ENCODE peak calls at places on chromosomes 13 and 19, in four cellular contexts. S, N, Y and M are unnamed samples.

GRCh38 chr13:50993908-50994307 is 84.3 kb downstream of the RNASEH2B start:
- DNase-seq in S (no peak), N (no peak), Y (no peak), M (no peak)

GRCh38 chr13:102401305-102401704 is 543 bp downstream of the FGF14 start:
- DNase-seq in S (no peak), N (no peak), Y (no peak), M (no peak)

GRCh38 chr19:19489804-19490204 is 25.5 kb downstream of the TSSK6 start:
- DNase-seq in S (no peak), N (no peak), Y (no peak), M (no peak)

GRCh38 chr13:56424246-56424645 is 716.5 kb upstream of the PRR20A start:
- DNase-seq in S (no peak), N (no peak), Y (no peak), M (no peak)

GRCh38 chr13:48318714-48319457 is 15.3 kb downstream of the RB1 start:
- DNase-seq in S (no peak), N (no peak), Y (no peak), M (no peak)

GRCh38 chr19:54216869-54217268 is 5.9 kb downstream of the LILRB3 start:
- DNase-seq in S (no peak), N (no peak), Y (no peak), M (no peak)

GRCh38 chr19:18729933-18730530 is 46.6 kb downstream of the CRTC1 start:
- DNase-seq in S (no peak), N (no peak), Y (no peak), M (no peak)

GRCh38 chr19:20247016-20247683 is 80.1 kb downstream of the ZNF486 start:
- DNase-seq in S (no peak), N (no peak), Y (peak; percentile 72), M (peak; percentile 62)

GRCh38 chr13:69324109-69324886 is 783.3 kb upstream of the ATXN8OS start:
- DNase-seq in S (no peak), N (peak; percentile 3), Y (no peak), M (no peak)

GRCh38 chr19:57667220-57667619 is 1.5 kb upstream of the ZSCAN4 start:
- DNase-seq in S (no peak), N (no peak), Y (no peak), M (no peak)

DNA sequence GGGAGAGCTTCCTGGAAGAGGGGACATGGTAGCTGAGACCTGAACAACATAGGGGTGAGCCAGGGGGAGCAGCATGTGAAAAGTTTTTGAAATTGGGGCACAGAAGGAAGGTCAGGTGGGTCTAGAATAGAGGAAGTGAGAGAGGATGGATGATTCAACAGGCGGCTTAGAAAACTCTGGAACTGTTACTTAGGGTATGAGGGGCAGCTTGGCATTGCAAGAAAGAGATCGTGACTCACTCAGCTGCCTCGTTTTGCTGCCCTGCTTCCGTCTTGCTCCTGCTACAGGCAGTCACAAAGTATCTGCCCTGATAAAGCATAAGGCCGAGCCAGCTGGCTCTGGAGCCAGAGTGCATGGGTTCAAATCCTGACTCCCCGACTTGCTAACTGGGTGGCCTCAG is 1.3 kb upstream of the CEACAM20 start:
- DNase-seq in S (no peak), N (no peak), Y (no peak), M (no peak)
- TF ChIP-seq SUZ12 in S (no peak), N (no peak), Y (no peak), M (no peak)

GRCh38 chr13:27973956-27974662 is 5.0 kb upstream of the CDX2 start:
- DNase-seq in S (no peak), N (no peak), Y (no peak), M (no peak)

GRCh38 chr13:27971776-27972618 is 2.9 kb upstream of the CDX2 start:
- DNase-seq in S (no peak), N (no peak), Y (no peak), M (no peak)

GRCh38 chr13:27971236-27971645 is 2.1 kb upstream of the CDX2 start:
- DNase-seq in S (no peak), N (no peak), Y (peak; percentile 84), M (peak; percentile 66)

GRCh38 chr13:27972619-27972877 is 3.4 kb upstream of the CDX2 start:
- DNase-seq in S (no peak), N (no peak), Y (no peak), M (no peak)

GRCh38 chr13:27973291-27973690 is 4.2 kb upstream of the CDX2 start:
- DNase-seq in S (no peak), N (no peak), Y (no peak), M (no peak)
- H3K27me3 ChIP-seq in S (peaks cover 19% of the 10 kb centered on the region), N (peaks cover 67% of the 10 kb centered on the region), Y (peaks cover 94% of the 10 kb centered on the region), M (peaks cover 100% of the 10 kb centered on the region)

GRCh38 chr13:95920485-95920884 is 132.7 kb downstream of the UGGT2 start:
- DNase-seq in S (no peak), N (no peak), Y (no peak), M (no peak)

GRCh38 chr13:95926231-95926630 is 127.0 kb downstream of the UGGT2 start:
- DNase-seq in S (no peak), N (no peak), Y (no peak), M (no peak)

GRCh38 chr13:95929430-95929829 is 123.8 kb downstream of the UGGT2 start:
- DNase-seq in S (no peak), N (no peak), Y (no peak), M (no peak)

GRCh38 chr13:95921485-95921884 is 131.7 kb downstream of the UGGT2 start:
- DNase-seq in S (no peak), N (no peak), Y (no peak), M (no peak)

GRCh38 chr13:95924389-95924994 is 128.7 kb downstream of the UGGT2 start:
- DNase-seq in S (no peak), N (peak; percentile 41), Y (no peak), M (peak; percentile 33)
- TF ChIP-seq YY1 in S (no peak), N (no peak), Y (no peak), M (no peak)

GRCh38 chr13:26964278-26965057 is 203.9 kb upstream of the GPR12 start:
- DNase-seq in S (no peak), N (no peak), Y (no peak), M (no peak)
- TF ChIP-seq SUZ12 in S (no peak), N (no peak), Y (no peak), M (no peak)

GRCh38 chr13:46388846-46389245 is 1.8 kb upstream of the RUBCNL start:
- DNase-seq in S (no peak), N (no peak), Y (no peak), M (no peak)
- H3K27me3 ChIP-seq in S (no peaks in the 10 kb centered on the region), N (peaks cover 46% of the 10 kb centered on the region), Y (peaks cover 5% of the 10 kb centered on the region), M (peaks cover 52% of the 10 kb centered on the region)

GRCh38 chr13:21538280-21538679 is 65.7 kb downstream of the MICU2 start:
- DNase-seq in S (no peak), N (no peak), Y (no peak), M (no peak)

GRCh38 chr13:21541271-21541670 is 62.7 kb downstream of the MICU2 start:
- DNase-seq in S (no peak), N (peak; percentile 39), Y (no peak), M (no peak)

GRCh38 chr13:21538753-21539152 is 65.2 kb downstream of the MICU2 start:
- DNase-seq in S (no peak), N (no peak), Y (no peak), M (no peak)

GRCh38 chr13:21541980-21542379 is 62.0 kb downstream of the MICU2 start:
- DNase-seq in S (no peak), N (no peak), Y (no peak), M (no peak)

DNA sequence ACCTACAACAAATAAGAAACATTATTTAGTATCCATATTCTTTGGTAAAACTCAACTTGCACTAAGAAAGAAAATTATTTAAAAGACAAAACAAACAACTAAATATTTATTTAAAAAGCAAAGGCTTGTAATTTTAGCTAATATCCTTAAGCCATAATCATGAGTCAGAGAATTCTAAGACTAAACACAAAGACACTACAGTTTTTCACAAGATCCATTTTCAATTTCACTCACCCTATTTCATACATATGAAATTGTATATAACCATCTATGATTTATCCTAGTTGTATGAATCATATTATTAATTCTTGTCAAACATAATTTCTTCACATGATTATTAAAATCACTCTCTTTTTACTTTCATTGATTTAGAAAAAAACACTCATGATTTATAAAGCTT is 64.3 kb downstream of the MICU2 start:
- DNase-seq in S (no peak), N (no peak), Y (no peak), M (no peak)
- TF ChIP-seq YY1 in S (no peak), N (no peak), Y (no peak), M (no peak)